ENCODE peak calls at places on chromosomes 3 and 15, in eight cellular contexts. One of them, this sample, is unnamed.

GRCh38 chr15:63364293-63365003 is 17.2 kb downstream of the CA12 start:
- DNase-seq in fibroblast of lung: peak; percentile 20
- DNase-seq in adrenal gland: no peak
- DNase-seq in lower lobe of right lung: no peak
- DNase-seq in B cell: no peak
- DNase-seq in GM12864: no peak
- DNase-seq in OCI-LY7: no peak
- DNase-seq in GM20000: no peak
- DNase-seq in this sample: no peak

GRCh38 chr3:31341130-31341529 is 191.6 kb upstream of the STT3B start:
- DNase-seq in fibroblast of lung: no peak
- DNase-seq in adrenal gland: peak; percentile 58
- DNase-seq in lower lobe of right lung: no peak
- DNase-seq in B cell: no peak
- DNase-seq in GM12864: no peak
- DNase-seq in OCI-LY7: no peak
- DNase-seq in GM20000: no peak
- DNase-seq in this sample: no peak

GRCh38 chr3:63043631-63044030 is 168.4 kb upstream of the CADPS start:
- DNase-seq in fibroblast of lung: peak; percentile 72
- DNase-seq in adrenal gland: no peak
- DNase-seq in lower lobe of right lung: no peak
- DNase-seq in B cell: no peak
- DNase-seq in GM12864: no peak
- DNase-seq in OCI-LY7: no peak
- DNase-seq in GM20000: no peak
- DNase-seq in this sample: no peak

GRCh38 chr3:10621749-10622148 is 116.4 kb upstream of the ATP2B2 start:
- DNase-seq in fibroblast of lung: no peak
- DNase-seq in adrenal gland: no peak
- DNase-seq in lower lobe of right lung: no peak
- DNase-seq in B cell: no peak
- DNase-seq in GM12864: no peak
- DNase-seq in OCI-LY7: no peak
- DNase-seq in GM20000: no peak
- DNase-seq in this sample: no peak

GRCh38 chr15:25556136-25556535 is 117.3 kb upstream of the UBE3A start:
- DNase-seq in fibroblast of lung: no peak
- DNase-seq in adrenal gland: no peak
- DNase-seq in lower lobe of right lung: no peak
- DNase-seq in B cell: no peak
- DNase-seq in GM12864: no peak
- DNase-seq in OCI-LY7: no peak
- DNase-seq in GM20000: no peak
- DNase-seq in this sample: no peak

GRCh38 chr15:35444557-35445204 is 101.3 kb downstream of the DPH6 start:
- DNase-seq in fibroblast of lung: peak; percentile 52
- DNase-seq in adrenal gland: no peak
- DNase-seq in lower lobe of right lung: no peak
- DNase-seq in B cell: no peak
- DNase-seq in GM12864: peak; percentile 7
- DNase-seq in OCI-LY7: peak; percentile 38
- DNase-seq in GM20000: peak; percentile 47
- DNase-seq in this sample: no peak

GRCh38 chr3:111548060-111548459 is 6.1 kb downstream of the CD96 start:
- DNase-seq in fibroblast of lung: no peak
- DNase-seq in adrenal gland: no peak
- DNase-seq in lower lobe of right lung: no peak
- DNase-seq in B cell: no peak
- DNase-seq in GM12864: no peak
- DNase-seq in OCI-LY7: no peak
- DNase-seq in GM20000: peak; percentile 28
- DNase-seq in this sample: no peak

GRCh38 chr15:27601239-27601942 is 497.7 kb downstream of the OCA2 start:
- DNase-seq in fibroblast of lung: peak; percentile 41
- DNase-seq in adrenal gland: no peak
- DNase-seq in lower lobe of right lung: no peak
- DNase-seq in B cell: no peak
- DNase-seq in GM12864: no peak
- DNase-seq in OCI-LY7: no peak
- DNase-seq in GM20000: no peak
- DNase-seq in this sample: no peak

GRCh38 chr15:52529289-52529929 is 729 bp upstream of the MYO5A start:
- DNase-seq in fibroblast of lung: no peak
- DNase-seq in adrenal gland: peak; percentile 55
- DNase-seq in lower lobe of right lung: no peak
- DNase-seq in B cell: peak; percentile 40
- DNase-seq in GM12864: no peak
- DNase-seq in OCI-LY7: peak; percentile 59
- DNase-seq in GM20000: peak; percentile 46
- DNase-seq in this sample: no peak

GRCh38 chr3:159860727-159861126 is 127.9 kb upstream of the IL12A start:
- DNase-seq in fibroblast of lung: no peak
- DNase-seq in adrenal gland: no peak
- DNase-seq in lower lobe of right lung: no peak
- DNase-seq in B cell: no peak
- DNase-seq in GM12864: no peak
- DNase-seq in OCI-LY7: peak; percentile 4
- DNase-seq in GM20000: no peak
- DNase-seq in this sample: peak; percentile 61

GRCh38 chr3:189530822-189531221 is 100.4 kb upstream of the TP63 start:
- DNase-seq in fibroblast of lung: peak; percentile 96
- DNase-seq in adrenal gland: no peak
- DNase-seq in lower lobe of right lung: no peak
- DNase-seq in B cell: no peak
- DNase-seq in GM12864: no peak
- DNase-seq in OCI-LY7: no peak
- DNase-seq in GM20000: no peak
- DNase-seq in this sample: no peak

GRCh38 chr15:69408841-69409240 is 5.3 kb upstream of the KIF23 start:
- DNase-seq in fibroblast of lung: no peak
- DNase-seq in adrenal gland: no peak
- DNase-seq in lower lobe of right lung: no peak
- DNase-seq in B cell: no peak
- DNase-seq in GM12864: no peak
- DNase-seq in OCI-LY7: no peak
- DNase-seq in GM20000: no peak
- DNase-seq in this sample: no peak

GRCh38 chr3:16885948-16886683 is 1.4 kb downstream of the PLCL2 start:
- DNase-seq in fibroblast of lung: no peak
- DNase-seq in adrenal gland: no peak
- DNase-seq in lower lobe of right lung: no peak
- DNase-seq in B cell: no peak
- DNase-seq in GM12864: no peak
- DNase-seq in OCI-LY7: no peak
- DNase-seq in GM20000: no peak
- DNase-seq in this sample: no peak

GRCh38 chr15:58486062-58486461 is 54.3 kb downstream of the LIPC start:
- DNase-seq in fibroblast of lung: no peak
- DNase-seq in adrenal gland: no peak
- DNase-seq in lower lobe of right lung: no peak
- DNase-seq in B cell: no peak
- DNase-seq in GM12864: no peak
- DNase-seq in OCI-LY7: no peak
- DNase-seq in GM20000: no peak
- DNase-seq in this sample: no peak

GRCh38 chr3:194474675-194475074 is 12.1 kb downstream of the ATP13A3 start:
- DNase-seq in fibroblast of lung: peak; percentile 57
- DNase-seq in adrenal gland: no peak
- DNase-seq in lower lobe of right lung: no peak
- DNase-seq in B cell: no peak
- DNase-seq in GM12864: no peak
- DNase-seq in OCI-LY7: no peak
- DNase-seq in GM20000: no peak
- DNase-seq in this sample: no peak

GRCh38 chr3:194470615-194471014 is 16.2 kb downstream of the ATP13A3 start:
- DNase-seq in fibroblast of lung: no peak
- DNase-seq in adrenal gland: no peak
- DNase-seq in lower lobe of right lung: no peak
- DNase-seq in B cell: no peak
- DNase-seq in GM12864: no peak
- DNase-seq in OCI-LY7: no peak
- DNase-seq in GM20000: no peak
- DNase-seq in this sample: no peak

GRCh38 chr3:194469977-194470376 is 16.8 kb downstream of the ATP13A3 start:
- DNase-seq in fibroblast of lung: no peak
- DNase-seq in adrenal gland: no peak
- DNase-seq in lower lobe of right lung: no peak
- DNase-seq in B cell: no peak
- DNase-seq in GM12864: no peak
- DNase-seq in OCI-LY7: no peak
- DNase-seq in GM20000: no peak
- DNase-seq in this sample: no peak

GRCh38 chr3:194471863-194472262 is 14.9 kb downstream of the ATP13A3 start:
- DNase-seq in fibroblast of lung: no peak
- DNase-seq in adrenal gland: no peak
- DNase-seq in lower lobe of right lung: no peak
- DNase-seq in B cell: no peak
- DNase-seq in GM12864: no peak
- DNase-seq in OCI-LY7: no peak
- DNase-seq in GM20000: no peak
- DNase-seq in this sample: no peak

GRCh38 chr3:194472290-194472920 is 14.4 kb downstream of the ATP13A3 start:
- DNase-seq in fibroblast of lung: peak; percentile 71
- DNase-seq in adrenal gland: no peak
- DNase-seq in lower lobe of right lung: no peak
- DNase-seq in B cell: no peak
- DNase-seq in GM12864: no peak
- DNase-seq in OCI-LY7: peak; percentile 77
- DNase-seq in GM20000: peak; percentile 35
- DNase-seq in this sample: no peak
- TF ChIP-seq CTCF in fibroblast of lung: peak; percentile 99
- TF ChIP-seq CTCF in adrenal gland: peak; percentile 97
- TF ChIP-seq CTCF in lower lobe of right lung: peak; percentile 93
- TF ChIP-seq CTCF in B cell: peak; percentile 99
- TF ChIP-seq CTCF in GM12864: peak; percentile 91
- TF ChIP-seq CTCF in OCI-LY7: peak; percentile 93
- TF ChIP-seq CTCF in GM20000: peak; percentile 98
- TF ChIP-seq CTCF in this sample: peak; percentile 93

DNA sequence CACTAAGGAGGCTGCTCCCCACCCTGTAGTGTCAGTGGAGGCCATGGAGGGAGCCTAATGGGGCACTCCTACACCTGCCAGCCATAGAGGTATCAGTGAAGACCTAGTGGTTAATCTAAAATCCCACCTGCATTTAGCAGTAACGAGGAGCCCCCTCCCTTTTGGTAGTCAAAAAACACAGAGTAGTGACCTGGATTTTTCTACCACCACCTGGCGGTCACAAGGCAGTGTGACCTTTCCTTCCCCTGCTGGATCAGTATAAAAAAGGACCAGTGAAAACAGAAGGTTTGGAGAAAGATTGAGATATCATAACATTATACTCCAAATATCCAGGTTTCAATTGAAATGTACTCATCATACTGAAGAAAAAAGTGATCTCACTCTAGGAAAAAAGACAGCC is 241.2 kb downstream of the PYDC2 start:
- DNase-seq in fibroblast of lung: no peak
- DNase-seq in adrenal gland: no peak
- DNase-seq in lower lobe of right lung: no peak
- DNase-seq in B cell: no peak
- DNase-seq in GM12864: no peak
- DNase-seq in OCI-LY7: peak; percentile 2
- DNase-seq in GM20000: no peak
- DNase-seq in this sample: no peak
- TF ChIP-seq CTCF in fibroblast of lung: no peak
- TF ChIP-seq CTCF in adrenal gland: no peak
- TF ChIP-seq CTCF in lower lobe of right lung: no peak
- TF ChIP-seq CTCF in B cell: no peak
- TF ChIP-seq CTCF in GM12864: peak; percentile 1
- TF ChIP-seq CTCF in OCI-LY7: peak; percentile 40
- TF ChIP-seq CTCF in GM20000: no peak
- TF ChIP-seq CTCF in this sample: no peak

DNA sequence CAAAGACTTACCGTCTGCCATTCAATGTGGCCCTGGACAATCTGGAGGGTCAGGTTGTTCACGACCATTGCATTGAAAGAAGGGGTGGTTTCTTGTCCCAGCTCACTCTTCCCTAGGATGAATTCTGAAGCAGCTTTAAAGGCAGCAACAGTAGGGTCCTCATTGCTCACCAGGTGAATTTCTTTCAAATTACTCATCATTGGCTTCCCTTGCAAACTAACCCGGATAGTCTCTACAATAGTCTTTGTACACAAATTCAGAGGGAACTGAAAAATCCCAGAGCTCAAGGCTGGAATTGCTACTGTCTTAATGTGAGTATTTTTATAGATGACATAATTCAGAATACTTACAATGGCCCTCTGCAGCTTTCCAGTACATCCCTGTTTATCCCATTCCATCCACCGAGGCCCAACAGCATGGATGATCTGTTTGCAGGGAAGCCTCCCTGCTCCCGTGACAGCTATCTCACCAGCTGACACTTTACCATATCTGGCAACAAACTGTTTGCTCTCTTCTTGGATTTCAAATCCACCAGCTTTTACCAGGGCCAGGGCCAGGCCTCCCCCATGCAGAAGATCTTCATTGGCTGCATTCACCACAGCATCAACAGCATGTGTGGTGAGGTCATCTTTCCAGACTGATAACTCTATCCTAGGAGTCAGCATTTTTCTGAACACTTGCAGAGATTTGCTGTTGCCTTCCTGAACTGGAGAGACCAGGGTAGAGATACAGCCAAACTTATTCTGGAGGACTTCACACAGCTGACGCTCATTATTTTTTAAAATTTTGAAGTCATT is 8.6 kb downstream of the PARP9 start:
- DNase-seq in fibroblast of lung: peak; percentile 64
- DNase-seq in adrenal gland: no peak
- DNase-seq in lower lobe of right lung: no peak
- DNase-seq in B cell: no peak
- DNase-seq in GM12864: no peak
- DNase-seq in OCI-LY7: no peak
- DNase-seq in GM20000: no peak
- DNase-seq in this sample: no peak
- TF ChIP-seq CTCF in fibroblast of lung: no peak
- TF ChIP-seq CTCF in adrenal gland: no peak
- TF ChIP-seq CTCF in lower lobe of right lung: no peak
- TF ChIP-seq CTCF in B cell: no peak
- TF ChIP-seq CTCF in GM12864: no peak
- TF ChIP-seq CTCF in OCI-LY7: no peak
- TF ChIP-seq CTCF in GM20000: no peak
- TF ChIP-seq CTCF in this sample: no peak

DNA sequence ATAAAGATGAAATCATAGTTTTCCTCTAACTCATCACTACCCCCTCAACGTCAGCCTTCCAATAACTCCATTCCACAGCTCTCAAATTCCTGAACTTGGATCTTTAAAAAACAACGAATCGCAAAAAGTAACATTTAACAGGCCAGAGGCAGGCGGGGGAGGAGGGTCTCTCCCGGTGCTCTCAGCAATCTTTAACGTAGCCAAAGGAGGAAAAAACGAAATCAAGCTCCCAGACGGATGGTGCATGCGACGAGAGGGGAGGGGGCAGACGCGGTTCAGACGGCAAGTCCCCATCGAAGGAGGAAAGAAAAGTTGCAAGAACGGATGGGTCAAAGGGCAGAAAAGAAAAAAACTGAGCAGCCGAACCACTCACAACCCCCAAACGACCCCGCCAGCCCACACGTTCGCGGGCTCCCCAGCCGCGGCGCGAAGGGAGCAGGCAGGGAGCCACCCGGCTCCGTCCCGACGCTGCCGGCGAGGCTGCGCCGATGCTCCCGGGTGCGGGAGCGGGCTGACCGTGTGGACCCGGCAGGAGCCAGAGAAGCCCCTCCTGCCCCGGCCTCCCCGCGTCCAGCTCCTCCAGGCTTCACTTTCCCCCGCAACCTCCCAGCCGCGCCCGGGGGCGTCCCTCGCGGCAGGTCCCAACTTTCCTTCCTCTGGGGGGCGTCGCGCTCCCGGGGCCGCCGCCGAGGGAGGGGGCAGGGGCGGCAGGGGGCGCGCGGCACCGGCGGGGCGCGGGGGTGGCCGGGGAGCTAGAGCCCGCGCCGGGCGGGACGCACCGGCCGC is 661 bp downstream of the PEAK1 start:
- DNase-seq in fibroblast of lung: peak; percentile 72
- DNase-seq in adrenal gland: peak; percentile 55
- DNase-seq in lower lobe of right lung: peak; percentile 52
- DNase-seq in B cell: peak; percentile 44
- DNase-seq in GM12864: no peak
- DNase-seq in OCI-LY7: no peak
- DNase-seq in GM20000: peak; percentile 73
- DNase-seq in this sample: peak; percentile 67
- TF ChIP-seq CTCF in fibroblast of lung: peak; percentile 9
- TF ChIP-seq CTCF in adrenal gland: no peak
- TF ChIP-seq CTCF in lower lobe of right lung: peak; percentile 31
- TF ChIP-seq CTCF in B cell: peak; percentile 15
- TF ChIP-seq CTCF in GM12864: peak; percentile 9
- TF ChIP-seq CTCF in OCI-LY7: peak; percentile 53
- TF ChIP-seq CTCF in GM20000: peak; percentile 28
- TF ChIP-seq CTCF in this sample: no peak